ENCODE peak calls at places on chromosome 4, in nine cellular contexts. M is GM12891, H is HL-60, R is GM12892, V is K562, G is GM12878, J is upper lobe of left lung, A is suprapubic skin, Z is sigmoid colon. O is an unnamed sample.

GRCh38 chr4:4182835-4183568 is 43.7 kb downstream of the OTOP1 start:
- DNase-seq in M (peak; percentile 15), H (no peak), R (peak; percentile 6), V (peak; percentile 58), G (no peak), J (no peak), A (no peak), Z (no peak), O (no peak)

GRCh38 chr4:168265327-168265726 is 53.2 kb downstream of the DDX60 start:
- DNase-seq in M (no peak), H (no peak), R (no peak), V (no peak), G (no peak), J (no peak), A (no peak), Z (no peak), O (no peak)

GRCh38 chr4:5137927-5138326 is 86.6 kb downstream of the STK32B start:
- DNase-seq in M (no peak), H (no peak), R (no peak), V (no peak), G (no peak), J (no peak), A (no peak), Z (no peak), O (no peak)

GRCh38 chr4:42643685-42644084 is 13.2 kb downstream of the ATP8A1 start:
- DNase-seq in M (no peak), H (no peak), R (no peak), V (no peak), G (peak; percentile 81), J (no peak), A (no peak), Z (no peak), O (no peak)

GRCh38 chr4:76689079-76689817 is 208.7 kb downstream of the SOWAHB start:
- DNase-seq in M (peak; percentile 22), H (no peak), R (peak; percentile 34), V (no peak), G (no peak), J (peak; percentile 44), A (no peak), Z (no peak), O (no peak)

GRCh38 chr4:89708903-89709361 is 128.0 kb downstream of the SNCA start:
- DNase-seq in M (no peak), H (no peak), R (no peak), V (no peak), G (no peak), J (no peak), A (no peak), Z (no peak), O (no peak)

GRCh38 chr4:173037242-173037641 is 131.4 kb upstream of the GALNT7 start:
- DNase-seq in M (no peak), H (no peak), R (no peak), V (no peak), G (no peak), J (no peak), A (no peak), Z (no peak), O (no peak)

GRCh38 chr4:146165840-146166239 is 9.7 kb upstream of the LSM6 start:
- DNase-seq in M (no peak), H (no peak), R (no peak), V (no peak), G (no peak), J (no peak), A (no peak), Z (no peak), O (no peak)

GRCh38 chr4:140057693-140058092 is 96.3 kb downstream of the MAML3 start:
- DNase-seq in M (no peak), H (no peak), R (no peak), V (no peak), G (no peak), J (no peak), A (no peak), Z (no peak), O (no peak)

GRCh38 chr4:150192986-150193385 is 114.7 kb downstream of the DCLK2 start:
- DNase-seq in M (no peak), H (no peak), R (no peak), V (no peak), G (no peak), J (no peak), A (no peak), Z (no peak), O (no peak)

GRCh38 chr4:178395798-178396197 is 953.6 kb upstream of the AGA start:
- DNase-seq in M (no peak), H (no peak), R (no peak), V (no peak), G (no peak), J (no peak), A (no peak), Z (no peak), O (no peak)

GRCh38 chr4:21697583-21697982 is 251.0 kb downstream of the KCNIP4 start:
- DNase-seq in M (no peak), H (no peak), R (no peak), V (no peak), G (no peak), J (no peak), A (no peak), Z (peak; percentile 64), O (no peak)

GRCh38 chr4:57231781-57232180 is 121.6 kb upstream of the IGFBP7 start:
- DNase-seq in M (no peak), H (no peak), R (no peak), V (no peak), G (no peak), J (no peak), A (no peak), Z (no peak), O (no peak)

GRCh38 chr4:162836773-162837172 is 329.9 kb downstream of the NAF1 start:
- DNase-seq in M (no peak), H (no peak), R (no peak), V (no peak), G (no peak), J (no peak), A (no peak), Z (no peak), O (no peak)

DNA sequence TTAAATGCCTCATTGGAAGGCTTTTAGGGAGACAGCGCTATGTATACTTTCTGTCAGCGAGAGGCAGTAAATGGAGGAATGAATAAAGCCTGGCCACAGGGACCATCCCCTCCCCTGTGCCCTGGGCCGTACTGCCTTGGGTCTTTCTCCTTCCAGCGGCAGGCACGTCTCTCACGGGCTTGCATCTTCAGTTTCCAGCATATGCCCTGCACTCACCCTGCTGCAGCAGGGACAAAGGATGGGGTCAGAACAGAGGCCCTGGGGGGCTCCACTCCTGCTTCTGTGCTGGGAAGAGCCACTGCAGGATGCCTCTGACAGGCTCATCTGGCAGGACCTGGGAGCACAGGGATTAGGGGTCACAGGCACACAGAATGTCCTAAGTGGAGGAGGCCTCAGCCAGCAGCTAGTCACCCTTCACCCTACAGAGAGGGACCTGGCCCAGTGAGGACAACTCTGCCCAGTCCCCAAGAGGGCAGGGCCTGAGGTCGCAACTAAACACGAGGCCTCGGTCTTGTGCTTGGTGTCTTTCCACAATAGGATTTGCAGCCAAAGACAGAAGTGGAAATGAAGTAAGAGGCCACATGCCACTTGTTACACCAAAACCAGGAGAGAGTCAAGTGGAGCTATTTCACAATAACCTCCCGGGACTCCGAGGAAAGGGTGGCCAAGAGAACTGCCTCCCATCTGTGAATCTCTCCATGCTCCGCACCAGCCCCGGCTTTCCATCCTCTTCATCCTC is 150.8 kb downstream of the AFAP1 start:
- DNase-seq in M (no peak), H (no peak), R (no peak), V (no peak), G (no peak), J (peak; percentile 87), A (peak; percentile 67), Z (peak; percentile 82), O (no peak)
- TF ChIP-seq POLR2AphosphoS5 in M (no peak), H (no peak), R (no peak), V (no peak), G (no peak), J (peak; percentile 44), A (no peak), Z (peak; percentile 62), O (no peak)

DNA sequence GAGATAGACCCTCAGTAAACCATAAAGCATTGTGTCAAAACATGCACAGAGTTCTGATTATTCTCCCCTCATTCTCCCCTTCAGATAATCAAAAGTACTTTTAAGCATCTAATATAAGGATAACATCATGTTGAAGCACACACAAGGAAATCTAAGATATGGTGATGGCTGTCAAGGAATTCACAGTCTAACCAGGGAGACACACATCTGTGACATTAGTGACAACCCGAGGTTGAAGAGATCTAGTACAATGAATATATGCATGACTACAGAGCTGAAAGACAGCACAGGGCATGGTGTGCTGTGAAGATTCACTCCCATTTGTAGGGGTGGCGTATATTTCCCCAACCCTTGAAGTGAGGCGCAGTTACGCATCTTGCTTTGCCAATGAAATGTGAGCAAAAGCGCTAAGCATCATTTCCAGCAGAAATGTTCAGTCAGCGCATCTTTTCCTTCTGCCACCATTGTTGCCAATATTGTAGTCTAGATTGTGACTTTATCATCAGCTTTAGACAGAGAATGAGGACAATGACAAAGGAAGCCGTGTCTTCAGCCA is 122.0 kb downstream of the NSUN7 start:
- DNase-seq in M (no peak), H (no peak), R (no peak), V (no peak), G (no peak), J (no peak), A (no peak), Z (no peak), O (no peak)
- TF ChIP-seq POLR2AphosphoS5 in M (no peak), H (no peak), R (no peak), V (no peak), G (no peak), J (no peak), A (no peak), Z (no peak), O (no peak)

DNA sequence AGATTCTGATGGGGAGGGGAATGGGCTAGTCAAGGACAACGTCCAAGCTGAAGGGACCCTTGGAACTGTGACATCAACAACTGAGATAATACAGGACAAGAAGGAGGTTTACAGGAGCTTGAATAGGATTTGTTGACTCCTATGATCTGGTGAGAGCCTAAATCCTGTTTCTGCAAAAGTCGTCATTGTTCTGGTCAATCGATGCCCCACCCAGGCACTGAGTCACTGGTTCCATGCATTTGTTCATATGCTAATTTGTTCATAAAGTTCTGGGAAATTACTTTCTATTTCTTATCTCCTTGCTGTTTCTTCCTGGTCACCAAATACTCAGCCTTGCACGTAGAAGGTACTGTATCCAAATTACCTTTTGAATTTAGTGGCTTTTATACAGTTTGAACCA is 15.3 kb upstream of the PDGFRA start:
- DNase-seq in M (no peak), H (no peak), R (no peak), V (no peak), G (no peak), J (no peak), A (no peak), Z (no peak), O (no peak)
- TF ChIP-seq POLR2AphosphoS5 in M (no peak), H (no peak), R (no peak), V (no peak), G (no peak), J (no peak), A (no peak), Z (no peak), O (no peak)

GRCh38 chr4:161799687-161800086 is 364.1 kb downstream of the FSTL5 start:
- DNase-seq in M (no peak), H (no peak), R (no peak), V (no peak), G (no peak), J (no peak), A (no peak), Z (no peak), O (no peak)

DNA sequence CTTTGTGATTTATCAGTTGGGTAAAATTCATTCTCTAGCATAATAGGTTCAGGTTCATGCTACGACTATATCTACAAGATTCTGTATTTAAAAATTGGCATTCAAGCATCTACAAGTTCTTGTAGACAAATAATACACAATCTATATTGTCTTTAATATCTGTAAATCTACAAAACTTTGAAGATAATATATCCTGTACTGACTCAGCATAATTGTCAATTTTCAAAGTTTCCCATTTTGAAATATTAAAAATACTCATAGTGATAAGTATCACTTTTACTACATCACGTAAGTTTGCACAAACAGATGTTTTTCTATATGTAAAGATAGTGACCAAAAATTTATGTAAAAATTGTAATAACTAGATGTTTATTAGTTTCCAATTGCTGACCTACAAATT is 360.6 kb downstream of the FSTL5 start:
- DNase-seq in M (no peak), H (no peak), R (no peak), V (no peak), G (no peak), J (no peak), A (no peak), Z (no peak), O (no peak)
- TF ChIP-seq POLR2AphosphoS5 in M (no peak), H (no peak), R (no peak), V (no peak), G (no peak), J (no peak), A (no peak), Z (no peak), O (no peak)